ENCODE peak calls at places on chromosomes 4 and X, in six cellular contexts. E is activated naive CD4-positive, alpha-beta T cell; N is stimulated activated CD8-positive, alpha-beta memory T cell treated with anti-CD3 and anti-CD28 coated beads, Interleukin-12 subunit alpha, Interleukin-12 subunit beta, amount 100 ng/mL, for 1 hour; T is posterior cingulate gyrus; D is uterus; W is stimulated activated CD4-positive, alpha-beta T cell treated with anti-CD3 and anti-CD28 coated beads, Interleukin-15, amount 100 ng/mL, for 24 hours. J is an unnamed sample.

GRCh38 chr4:37666625-37667071 is 19.5 kb downstream of the RELL1 start:
- DNase-seq in E (no peak), N (no peak), T (no peak), D (peak), W (peak), J (peak)

GRCh38 chrX:56219702-56220101 is 12.5 kb upstream of the KLF8 start:
- DNase-seq in E (no peak), N (no peak), T (no peak), D (no peak), W (no peak), J (no peak)

GRCh38 chrX:44874481-44875184 is 1.6 kb downstream of the KDM6A start:
- DNase-seq in E (peak), N (peak), T (no peak), D (peak), W (peak), J (no peak)

GRCh38 chr4:133968174-133968573 is 233.4 kb downstream of the PABPC4L start:
- DNase-seq in E (no peak), N (no peak), T (no peak), D (no peak), W (no peak), J (no peak)

GRCh38 chr4:38805530-38806145 is 1.0 kb upstream of the TLR1 start:
- DNase-seq in E (no peak), N (no peak), T (no peak), D (no peak), W (peak), J (no peak)

GRCh38 chr4:87511500-87511899 is 17.7 kb downstream of the SPARCL1 start:
- DNase-seq in E (no peak), N (no peak), T (no peak), D (no peak), W (no peak), J (no peak)

GRCh38 chr4:114267976-114268375 is 288.5 kb upstream of the ARSJ start:
- DNase-seq in E (no peak), N (no peak), T (no peak), D (no peak), W (no peak), J (no peak)

GRCh38 chrX:41145920-41146608 is 60.8 kb downstream of the USP9X start:
- DNase-seq in E (no peak), N (no peak), T (no peak), D (no peak), W (no peak), J (no peak)

GRCh38 chrX:44705817-44706551 is 137.8 kb upstream of the DUSP21 start:
- DNase-seq in E (no peak), N (no peak), T (no peak), D (no peak), W (no peak), J (no peak)

GRCh38 chrX:110138557-110138956 is 135.6 kb downstream of the TMEM164 start:
- DNase-seq in E (no peak), N (no peak), T (no peak), D (no peak), W (no peak), J (no peak)

GRCh38 chrX:104270916-104271512 is 16.3 kb upstream of the ESX1 start:
- DNase-seq in E (no peak), N (peak), T (peak), D (peak), W (peak), J (peak)

GRCh38 chr4:84503495-84504437 is 4.7 kb upstream of the NKX6-1 start:
- DNase-seq in E (no peak), N (no peak), T (no peak), D (no peak), W (no peak), J (peak)

GRCh38 chr4:119050501-119051090 is 85.0 kb upstream of the MYOZ2 start:
- DNase-seq in E (no peak), N (no peak), T (no peak), D (no peak), W (no peak), J (no peak)

GRCh38 chr4:161314371-161314770 is 849.4 kb downstream of the FSTL5 start:
- DNase-seq in E (no peak), N (no peak), T (no peak), D (no peak), W (no peak), J (no peak)

GRCh38 chr4:909821-910220 is 22.3 kb downstream of the GAK start:
- DNase-seq in E (no peak), N (no peak), T (no peak), D (no peak), W (no peak), J (no peak)

GRCh38 chr4:77629885-77630284 is 24.3 kb downstream of the CXCL13 start:
- DNase-seq in E (no peak), N (no peak), T (no peak), D (no peak), W (peak), J (no peak)

GRCh38 chr4:99637174-99637573 is 20.5 kb downstream of the C4orf54 start:
- DNase-seq in E (no peak), N (no peak), T (no peak), D (no peak), W (no peak), J (no peak)

GRCh38 chr4:17009871-17010367 is 111.5 kb upstream of the LDB2 start:
- DNase-seq in E (no peak), N (no peak), T (no peak), D (no peak), W (no peak), J (no peak)

GRCh38 chr4:87982446-87982845 is 6.9 kb downstream of the SPP1 start:
- DNase-seq in E (no peak), N (no peak), T (no peak), D (no peak), W (no peak), J (no peak)

GRCh38 chr4:19167321-19167720 is 1084.4 kb upstream of the SLIT2 start:
- DNase-seq in E (no peak), N (no peak), T (no peak), D (no peak), W (no peak), J (no peak)

GRCh38 chr4:85600501-85600900 is 125.6 kb downstream of the ARHGAP24 start:
- DNase-seq in E (no peak), N (no peak), T (no peak), D (no peak), W (no peak), J (no peak)

GRCh38 chrX:118325453-118325852 is 20.5 kb upstream of the WDR44 start:
- DNase-seq in E (no peak), N (no peak), T (no peak), D (no peak), W (no peak), J (no peak)

GRCh38 chr4:97504713-97505112 is 638.6 kb downstream of the STPG2 start:
- DNase-seq in E (no peak), N (no peak), T (no peak), D (no peak), W (no peak), J (no peak)

GRCh38 chr4:61277785-61278184 is 77.7 kb downstream of the ADGRL3 start:
- DNase-seq in E (no peak), N (no peak), T (no peak), D (no peak), W (no peak), J (no peak)